ENCODE peak calls at places on chromosomes 3 and 15, in six cellular contexts. One of them, this sample, is unnamed.
A peak's percentile ranks its signal among the peaks of the same experiment; 100 is the strongest.

GRCh38 chr15:60389261-60390077 is 8.3 kb downstream of the ANXA2 start:
- DNase-seq in ovary: no peak
- DNase-seq in esophagus muscularis mucosa: no peak
- DNase-seq in heart left ventricle: no peak
- DNase-seq in HCT116: no peak
- DNase-seq in effector memory CD4-positive, alpha-beta T cell: peak; percentile 14
- DNase-seq in this sample: no peak

GRCh38 chr3:195899701-195900425 is 8.5 kb downstream of the TNK2 start:
- DNase-seq in ovary: no peak
- DNase-seq in esophagus muscularis mucosa: no peak
- DNase-seq in heart left ventricle: no peak
- DNase-seq in HCT116: no peak
- DNase-seq in effector memory CD4-positive, alpha-beta T cell: no peak
- DNase-seq in this sample: no peak

GRCh38 chr15:43286074-43286473 is 19.3 kb upstream of the TGM5 start:
- DNase-seq in ovary: no peak
- DNase-seq in esophagus muscularis mucosa: no peak
- DNase-seq in heart left ventricle: no peak
- DNase-seq in HCT116: no peak
- DNase-seq in effector memory CD4-positive, alpha-beta T cell: no peak
- DNase-seq in this sample: no peak

GRCh38 chr3:128434524-128434923 is 32.2 kb downstream of the DNAJB8 start:
- DNase-seq in ovary: no peak
- DNase-seq in esophagus muscularis mucosa: no peak
- DNase-seq in heart left ventricle: no peak
- DNase-seq in HCT116: no peak
- DNase-seq in effector memory CD4-positive, alpha-beta T cell: no peak
- DNase-seq in this sample: no peak

GRCh38 chr3:185677146-185677829 is 91.2 kb downstream of the SENP2 start:
- DNase-seq in ovary: no peak
- DNase-seq in esophagus muscularis mucosa: no peak
- DNase-seq in heart left ventricle: no peak
- DNase-seq in HCT116: peak; percentile 69
- DNase-seq in effector memory CD4-positive, alpha-beta T cell: no peak
- DNase-seq in this sample: no peak

GRCh38 chr3:159609620-159610019 is 379.0 kb upstream of the IL12A start:
- DNase-seq in ovary: no peak
- DNase-seq in esophagus muscularis mucosa: no peak
- DNase-seq in heart left ventricle: no peak
- DNase-seq in HCT116: no peak
- DNase-seq in effector memory CD4-positive, alpha-beta T cell: no peak
- DNase-seq in this sample: no peak

GRCh38 chr15:55770261-55770660 is 27.3 kb upstream of the PRTG start:
- DNase-seq in ovary: no peak
- DNase-seq in esophagus muscularis mucosa: no peak
- DNase-seq in heart left ventricle: no peak
- DNase-seq in HCT116: no peak
- DNase-seq in effector memory CD4-positive, alpha-beta T cell: no peak
- DNase-seq in this sample: no peak

GRCh38 chr3:87780808-87781207 is 278.0 kb downstream of the CGGBP1 start:
- DNase-seq in ovary: no peak
- DNase-seq in esophagus muscularis mucosa: no peak
- DNase-seq in heart left ventricle: no peak
- DNase-seq in HCT116: no peak
- DNase-seq in effector memory CD4-positive, alpha-beta T cell: no peak
- DNase-seq in this sample: no peak

GRCh38 chr3:172707967-172708366 is 2.9 kb downstream of the NCEH1 start:
- DNase-seq in ovary: no peak
- DNase-seq in esophagus muscularis mucosa: no peak
- DNase-seq in heart left ventricle: no peak
- DNase-seq in HCT116: no peak
- DNase-seq in effector memory CD4-positive, alpha-beta T cell: no peak
- DNase-seq in this sample: no peak

GRCh38 chr15:52786436-52787122 is 3.6 kb downstream of the ONECUT1 start:
- DNase-seq in ovary: no peak
- DNase-seq in esophagus muscularis mucosa: no peak
- DNase-seq in heart left ventricle: no peak
- DNase-seq in HCT116: no peak
- DNase-seq in effector memory CD4-positive, alpha-beta T cell: no peak
- DNase-seq in this sample: no peak

GRCh38 chr3:45026038-45026437 is at the start of gene CLEC3B:
- DNase-seq in ovary: peak; percentile 60
- DNase-seq in esophagus muscularis mucosa: no peak
- DNase-seq in heart left ventricle: peak; percentile 87
- DNase-seq in HCT116: no peak
- DNase-seq in effector memory CD4-positive, alpha-beta T cell: no peak
- DNase-seq in this sample: peak; percentile 86

GRCh38 chr3:115255197-115255585 is 108.1 kb upstream of the ZBTB20 start:
- DNase-seq in ovary: no peak
- DNase-seq in esophagus muscularis mucosa: no peak
- DNase-seq in heart left ventricle: no peak
- DNase-seq in HCT116: no peak
- DNase-seq in effector memory CD4-positive, alpha-beta T cell: no peak
- DNase-seq in this sample: no peak

GRCh38 chr3:45657853-45658252 is 31.3 kb upstream of the SACM1L start:
- DNase-seq in ovary: no peak
- DNase-seq in esophagus muscularis mucosa: no peak
- DNase-seq in heart left ventricle: no peak
- DNase-seq in HCT116: no peak
- DNase-seq in effector memory CD4-positive, alpha-beta T cell: no peak
- DNase-seq in this sample: no peak

GRCh38 chr15:60442031-60442665 is 36.8 kb downstream of the ICE2 start:
- DNase-seq in ovary: no peak
- DNase-seq in esophagus muscularis mucosa: no peak
- DNase-seq in heart left ventricle: no peak
- DNase-seq in HCT116: no peak
- DNase-seq in effector memory CD4-positive, alpha-beta T cell: no peak
- DNase-seq in this sample: no peak

GRCh38 chr3:14461748-14462324 is 59.4 kb downstream of the SLC6A6 start:
- DNase-seq in ovary: no peak
- DNase-seq in esophagus muscularis mucosa: no peak
- DNase-seq in heart left ventricle: peak; percentile 48
- DNase-seq in HCT116: peak; percentile 32
- DNase-seq in effector memory CD4-positive, alpha-beta T cell: peak; percentile 14
- DNase-seq in this sample: peak; percentile 62

GRCh38 chr3:142861926-142862325 is 27.0 kb downstream of the PCOLCE2 start:
- DNase-seq in ovary: no peak
- DNase-seq in esophagus muscularis mucosa: no peak
- DNase-seq in heart left ventricle: no peak
- DNase-seq in HCT116: no peak
- DNase-seq in effector memory CD4-positive, alpha-beta T cell: no peak
- DNase-seq in this sample: no peak

GRCh38 chr15:52050416-52050815 is 31.4 kb downstream of the MAPK6 start:
- DNase-seq in ovary: no peak
- DNase-seq in esophagus muscularis mucosa: no peak
- DNase-seq in heart left ventricle: no peak
- DNase-seq in HCT116: no peak
- DNase-seq in effector memory CD4-positive, alpha-beta T cell: no peak
- DNase-seq in this sample: no peak

GRCh38 chr3:46300461-46300789 is 53.5 kb upstream of the CCR2 start:
- DNase-seq in ovary: no peak
- DNase-seq in esophagus muscularis mucosa: no peak
- DNase-seq in heart left ventricle: no peak
- DNase-seq in HCT116: no peak
- DNase-seq in effector memory CD4-positive, alpha-beta T cell: no peak
- DNase-seq in this sample: no peak

GRCh38 chr3:143644370-143645089 is 203.7 kb downstream of the SLC9A9 start:
- DNase-seq in ovary: no peak
- DNase-seq in esophagus muscularis mucosa: no peak
- DNase-seq in heart left ventricle: peak; percentile 26
- DNase-seq in HCT116: peak; percentile 47
- DNase-seq in effector memory CD4-positive, alpha-beta T cell: no peak
- DNase-seq in this sample: peak; percentile 62

GRCh38 chr3:114451561-114452018 is 157.8 kb downstream of the TIGIT start:
- DNase-seq in ovary: peak; percentile 41
- DNase-seq in esophagus muscularis mucosa: no peak
- DNase-seq in heart left ventricle: peak; percentile 51
- DNase-seq in HCT116: no peak
- DNase-seq in effector memory CD4-positive, alpha-beta T cell: no peak
- DNase-seq in this sample: no peak

GRCh38 chr3:12139111-12139511 is 19.6 kb downstream of the TIMP4 start:
- DNase-seq in ovary: peak; percentile 66
- DNase-seq in esophagus muscularis mucosa: no peak
- DNase-seq in heart left ventricle: peak; percentile 22
- DNase-seq in HCT116: peak; percentile 29
- DNase-seq in effector memory CD4-positive, alpha-beta T cell: no peak
- DNase-seq in this sample: peak; percentile 23

GRCh38 chr3:70977712-70978111 is 605.8 kb downstream of the FOXP1 start:
- DNase-seq in ovary: no peak
- DNase-seq in esophagus muscularis mucosa: no peak
- DNase-seq in heart left ventricle: no peak
- DNase-seq in HCT116: no peak
- DNase-seq in effector memory CD4-positive, alpha-beta T cell: no peak
- DNase-seq in this sample: no peak

GRCh38 chr15:98505611-98506031 is 142.7 kb upstream of the IGF1R start:
- DNase-seq in ovary: peak; percentile 71
- DNase-seq in esophagus muscularis mucosa: peak; percentile 90
- DNase-seq in heart left ventricle: no peak
- DNase-seq in HCT116: no peak
- DNase-seq in effector memory CD4-positive, alpha-beta T cell: no peak
- DNase-seq in this sample: no peak

GRCh38 chr3:194569252-194569651 is 64.0 kb downstream of the TMEM44 start:
- DNase-seq in ovary: no peak
- DNase-seq in esophagus muscularis mucosa: no peak
- DNase-seq in heart left ventricle: no peak
- DNase-seq in HCT116: no peak
- DNase-seq in effector memory CD4-positive, alpha-beta T cell: no peak
- DNase-seq in this sample: no peak

GRCh38 chr3:24165583-24165982 is 220.5 kb downstream of the NR1D2 start:
- DNase-seq in ovary: no peak
- DNase-seq in esophagus muscularis mucosa: no peak
- DNase-seq in heart left ventricle: no peak
- DNase-seq in HCT116: no peak
- DNase-seq in effector memory CD4-positive, alpha-beta T cell: no peak
- DNase-seq in this sample: no peak

GRCh38 chr3:18295171-18295920 is 129.8 kb downstream of the SATB1 start:
- DNase-seq in ovary: no peak
- DNase-seq in esophagus muscularis mucosa: no peak
- DNase-seq in heart left ventricle: peak; percentile 37
- DNase-seq in HCT116: peak; percentile 87
- DNase-seq in effector memory CD4-positive, alpha-beta T cell: no peak
- DNase-seq in this sample: peak; percentile 55

GRCh38 chr3:135973846-135974245 is 8.3 kb downstream of the PPP2R3A start:
- DNase-seq in ovary: no peak
- DNase-seq in esophagus muscularis mucosa: no peak
- DNase-seq in heart left ventricle: no peak
- DNase-seq in HCT116: no peak
- DNase-seq in effector memory CD4-positive, alpha-beta T cell: no peak
- DNase-seq in this sample: no peak

GRCh38 chr15:25939122-25939521 is 76.0 kb upstream of the ATP10A start:
- DNase-seq in ovary: no peak
- DNase-seq in esophagus muscularis mucosa: no peak
- DNase-seq in heart left ventricle: no peak
- DNase-seq in HCT116: no peak
- DNase-seq in effector memory CD4-positive, alpha-beta T cell: no peak
- DNase-seq in this sample: no peak

GRCh38 chr3:155032918-155033317 is 47.2 kb upstream of the MME start:
- DNase-seq in ovary: no peak
- DNase-seq in esophagus muscularis mucosa: no peak
- DNase-seq in heart left ventricle: no peak
- DNase-seq in HCT116: no peak
- DNase-seq in effector memory CD4-positive, alpha-beta T cell: no peak
- DNase-seq in this sample: no peak

GRCh38 chr3:71016141-71016845 is 567.2 kb downstream of the FOXP1 start:
- DNase-seq in ovary: no peak
- DNase-seq in esophagus muscularis mucosa: peak; percentile 62
- DNase-seq in heart left ventricle: no peak
- DNase-seq in HCT116: no peak
- DNase-seq in effector memory CD4-positive, alpha-beta T cell: no peak
- DNase-seq in this sample: no peak

GRCh38 chr15:82553846-82554245 is 13.6 kb upstream of the RPS17 start:
- DNase-seq in ovary: no peak
- DNase-seq in esophagus muscularis mucosa: no peak
- DNase-seq in heart left ventricle: no peak
- DNase-seq in HCT116: no peak
- DNase-seq in effector memory CD4-positive, alpha-beta T cell: no peak
- DNase-seq in this sample: no peak

GRCh38 chr3:177333535-177334495 is 136.5 kb upstream of the TBL1XR1 start:
- DNase-seq in ovary: peak; percentile 28
- DNase-seq in esophagus muscularis mucosa: no peak
- DNase-seq in heart left ventricle: peak; percentile 41
- DNase-seq in HCT116: no peak
- DNase-seq in effector memory CD4-positive, alpha-beta T cell: no peak
- DNase-seq in this sample: no peak

GRCh38 chr3:114231616-114232015 is 5.8 kb downstream of the ZNF80 start:
- DNase-seq in ovary: no peak
- DNase-seq in esophagus muscularis mucosa: no peak
- DNase-seq in heart left ventricle: no peak
- DNase-seq in HCT116: no peak
- DNase-seq in effector memory CD4-positive, alpha-beta T cell: peak; percentile 28
- DNase-seq in this sample: no peak

GRCh38 chr15:98530570-98530969 is 117.8 kb upstream of the IGF1R start:
- DNase-seq in ovary: no peak
- DNase-seq in esophagus muscularis mucosa: no peak
- DNase-seq in heart left ventricle: no peak
- DNase-seq in HCT116: no peak
- DNase-seq in effector memory CD4-positive, alpha-beta T cell: no peak
- DNase-seq in this sample: no peak

DNA sequence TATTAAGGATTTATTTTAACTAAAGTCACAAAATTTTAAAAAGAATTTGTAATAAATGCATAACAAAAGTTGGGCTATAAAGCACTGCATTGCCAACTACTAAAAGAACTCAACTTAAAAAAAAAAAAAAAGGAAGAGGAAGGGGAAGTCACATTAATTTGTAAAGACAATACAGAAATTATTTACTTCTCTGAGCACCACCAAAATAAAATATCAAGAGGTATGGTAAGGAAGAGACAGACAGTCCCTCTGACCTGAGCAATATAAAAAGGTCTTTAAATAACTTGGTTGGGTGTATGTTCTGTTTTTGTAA is 83.5 kb downstream of the UACA start:
- DNase-seq in ovary: no peak
- DNase-seq in esophagus muscularis mucosa: no peak
- DNase-seq in heart left ventricle: no peak
- DNase-seq in HCT116: no peak
- DNase-seq in effector memory CD4-positive, alpha-beta T cell: no peak
- DNase-seq in this sample: no peak
- H3K36me3 ChIP-seq in ovary: no peaks in the 10 kb centered on the region
- H3K36me3 ChIP-seq in esophagus muscularis mucosa: peaks cover 47% of the 10 kb centered on the region
- H3K36me3 ChIP-seq in heart left ventricle: peaks cover 7% of the 10 kb centered on the region
- H3K36me3 ChIP-seq in HCT116: no peaks in the 10 kb centered on the region
- H3K36me3 ChIP-seq in effector memory CD4-positive, alpha-beta T cell: no peaks in the 10 kb centered on the region
- H3K36me3 ChIP-seq in this sample: peaks cover 43% of the 10 kb centered on the region

GRCh38 chr3:187931770-187932278 is 186.6 kb upstream of the BCL6 start:
- DNase-seq in ovary: no peak
- DNase-seq in esophagus muscularis mucosa: no peak
- DNase-seq in heart left ventricle: no peak
- DNase-seq in HCT116: no peak
- DNase-seq in effector memory CD4-positive, alpha-beta T cell: no peak
- DNase-seq in this sample: no peak
- H3K4me3 ChIP-seq in ovary: no peak overlapping the region
- H3K4me3 ChIP-seq in esophagus muscularis mucosa: no peak overlapping the region
- H3K4me3 ChIP-seq in heart left ventricle: no peak overlapping the region
- H3K4me3 ChIP-seq in HCT116: no peak overlapping the region
- H3K4me3 ChIP-seq in effector memory CD4-positive, alpha-beta T cell: no peak overlapping the region
- H3K4me3 ChIP-seq in this sample: no peak overlapping the region

GRCh38 chr15:96338772-96339661 is 8.5 kb downstream of the NR2F2 start:
- DNase-seq in ovary: peak; percentile 12
- DNase-seq in esophagus muscularis mucosa: peak; percentile 90
- DNase-seq in heart left ventricle: no peak
- DNase-seq in HCT116: no peak
- DNase-seq in effector memory CD4-positive, alpha-beta T cell: no peak
- DNase-seq in this sample: no peak
- H3K9me3 ChIP-seq in ovary: no peaks in the 10 kb centered on the region
- H3K9me3 ChIP-seq in esophagus muscularis mucosa: no peaks in the 10 kb centered on the region
- H3K9me3 ChIP-seq in heart left ventricle: no peaks in the 10 kb centered on the region
- H3K9me3 ChIP-seq in HCT116: no peaks in the 10 kb centered on the region
- H3K9me3 ChIP-seq in effector memory CD4-positive, alpha-beta T cell: no peaks in the 10 kb centered on the region
- H3K9me3 ChIP-seq in this sample: no peaks in the 10 kb centered on the region

GRCh38 chr15:41018534-41018933 is 65.3 kb downstream of the CHAC1 start:
- DNase-seq in ovary: no peak
- DNase-seq in esophagus muscularis mucosa: no peak
- DNase-seq in heart left ventricle: peak; percentile 18
- DNase-seq in HCT116: no peak
- DNase-seq in effector memory CD4-positive, alpha-beta T cell: no peak
- DNase-seq in this sample: no peak
- H3K36me3 ChIP-seq in ovary: no peaks in the 10 kb centered on the region
- H3K36me3 ChIP-seq in esophagus muscularis mucosa: peaks cover 51% of the 10 kb centered on the region
- H3K36me3 ChIP-seq in heart left ventricle: peaks cover 31% of the 10 kb centered on the region
- H3K36me3 ChIP-seq in HCT116: peaks cover 44% of the 10 kb centered on the region
- H3K36me3 ChIP-seq in effector memory CD4-positive, alpha-beta T cell: peaks cover 38% of the 10 kb centered on the region
- H3K36me3 ChIP-seq in this sample: peaks cover 69% of the 10 kb centered on the region